ENCODE peak calls at places on chromosomes 11 and 22, in six cellular contexts. H is cardiac muscle cell; Y is cardiac fibroblast; Q is fibroblast of the aortic adventitia; C is CD8-positive, alpha-beta T cell; E is choroid plexus epithelial cell. B is an unnamed sample.
A peak's percentile ranks its signal among the peaks of the same experiment; 100 is the strongest.

GRCh38 chr11:92546089-92546488 is 321.5 kb downstream of the FAT3 start:
- DNase-seq in E (no peak), H (no peak), C (no peak), Y (no peak), Q (no peak), B (no peak)

GRCh38 chr11:8333431-8334401 is 70.0 kb upstream of the LMO1 start:
- DNase-seq in H (no peak), E (peak; percentile 10), C (no peak), Q (no peak), Y (no peak), B (no peak)

GRCh38 chr22:19708323-19709011 is 5.8 kb upstream of the SEPTIN5 start:
- DNase-seq in Q (no peak), E (no peak), H (no peak), C (no peak), Y (no peak), B (no peak)

GRCh38 chr22:50506611-50507420 is 686 bp downstream of the LMF2 start:
- DNase-seq in Y (no peak), E (no peak), H (no peak), C (no peak), Q (no peak), B (no peak)

GRCh38 chr11:2929880-2930704 is 872 bp upstream of the PHLDA2 start:
- DNase-seq in E (peak; percentile 61), Y (peak; percentile 53), C (no peak), Q (peak; percentile 25), H (peak; percentile 33), B (peak; percentile 60)

GRCh38 chr22:44111562-44112155 is 69.1 kb upstream of the PARVG start:
- DNase-seq in E (no peak), Y (no peak), H (no peak), Q (no peak), C (no peak), B (no peak)

GRCh38 chr11:12680246-12680939 is 6.2 kb downstream of the TEAD1 start:
- DNase-seq in H (peak; percentile 95), C (no peak), Q (peak; percentile 94), E (peak; percentile 96), Y (peak; percentile 96), B (no peak)

GRCh38 chr11:85123752-85124231 is 503.4 kb downstream of the DLG2 start:
- DNase-seq in C (no peak), H (no peak), Q (no peak), E (no peak), Y (no peak), B (no peak)

GRCh38 chr11:64870176-64870892 is 8.1 kb downstream of the EHD1 start:
- DNase-seq in Q (peak; percentile 80), E (peak; percentile 74), C (no peak), H (peak; percentile 61), Y (peak; percentile 88), B (no peak)

GRCh38 chr11:67371549-67372231 is 1.7 kb downstream of the CLCF1 start:
- DNase-seq in H (peak; percentile 61), C (no peak), Q (peak; percentile 60), E (peak; percentile 62), Y (peak; percentile 67), B (no peak)

GRCh38 chr22:35894937-35895708 is 133.5 kb downstream of the RBFOX2 start:
- DNase-seq in C (no peak), Y (peak; percentile 84), E (peak; percentile 85), Q (peak; percentile 91), H (peak; percentile 88), B (no peak)

GRCh38 chr22:41286639-41287091 is 678 bp upstream of the RANGAP1 start:
- DNase-seq in Y (peak; percentile 48), H (peak; percentile 33), E (no peak), Q (peak; percentile 45), C (no peak), B (no peak)

GRCh38 chr22:19526702-19527111 is 2.5 kb upstream of the CLDN5 start:
- DNase-seq in Y (no peak), Q (no peak), H (no peak), E (no peak), C (no peak), B (no peak)

GRCh38 chr11:108486828-108487227 is 11.4 kb downstream of the POGLUT3 start:
- DNase-seq in Y (no peak), C (no peak), H (no peak), E (no peak), Q (no peak), B (no peak)

GRCh38 chr11:46437106-46437689 is 45.6 kb upstream of the CHRM4 start:
- DNase-seq in Q (peak; percentile 50), E (no peak), Y (no peak), H (no peak), C (no peak), B (no peak)

GRCh38 chr22:19891350-19892248 is 36.9 kb upstream of the GNB1L start:
- DNase-seq in Q (peak; percentile 52), H (peak; percentile 79), Y (peak; percentile 88), E (peak; percentile 85), C (peak; percentile 70), B (no peak)

GRCh38 chr11:108559904-108560303 is 33.7 kb downstream of the EXPH5 start:
- DNase-seq in C (no peak), H (peak; percentile 87), Q (peak; percentile 76), Y (peak; percentile 57), E (peak; percentile 87), B (no peak)

GRCh38 chr11:70825893-70826540 is 426.4 kb downstream of the SHANK2 start:
- DNase-seq in C (no peak), H (no peak), Y (no peak), E (no peak), Q (no peak), B (no peak)

GRCh38 chr11:120489799-120490198 is 21.7 kb upstream of the GRIK4 start:
- DNase-seq in E (no peak), H (no peak), Y (no peak), C (no peak), Q (no peak), B (no peak)

GRCh38 chr11:17014774-17015638 is 792 bp upstream of the PLEKHA7 start:
- DNase-seq in H (peak; percentile 21), Q (peak; percentile 1), Y (peak; percentile 85), E (peak; percentile 34), C (no peak), B (no peak)

GRCh38 chr11:13105237-13105844 is 96.2 kb downstream of the RASSF10 start:
- DNase-seq in H (peak; percentile 24), E (no peak), Y (no peak), Q (peak; percentile 12), C (no peak), B (no peak)

GRCh38 chr11:73478737-73479347 is 102.6 kb downstream of the RELT start:
- DNase-seq in E (peak; percentile 57), C (no peak), Q (peak; percentile 62), Y (peak; percentile 61), H (peak; percentile 54), B (no peak)

GRCh38 chr11:131537196-131537595 is 166.8 kb downstream of the NTM start:
- DNase-seq in H (no peak), C (no peak), Y (no peak), Q (no peak), E (no peak), B (no peak)
- TF ChIP-seq CTCF in H (no peak), C (no peak), Y (no peak), Q (no peak), E (no peak), B (no peak)

DNA sequence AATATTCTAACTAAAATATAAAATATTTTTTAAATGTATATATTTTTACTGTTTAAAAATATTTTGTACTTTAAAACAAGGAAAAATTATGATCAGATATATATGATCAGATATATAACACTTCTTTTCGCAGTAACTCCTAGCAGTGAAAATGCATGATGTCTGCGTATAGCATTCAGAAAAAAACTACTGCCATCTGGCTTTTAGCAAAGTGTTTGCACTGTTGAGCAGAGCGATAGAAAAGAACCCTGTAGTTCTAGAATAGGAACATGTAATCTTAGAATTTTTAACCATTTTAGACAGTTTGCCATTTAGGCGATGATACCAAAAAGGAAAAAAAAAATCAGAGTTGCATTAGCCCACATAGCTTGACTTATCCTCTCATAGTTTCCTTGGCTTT is 370.4 kb upstream of the ANO3 start:
- DNase-seq in E (peak; percentile 22), H (no peak), Y (no peak), Q (no peak), C (no peak), B (no peak)
- TF ChIP-seq CTCF in E (peak; percentile 48), H (no peak), Y (no peak), Q (peak; percentile 7), C (no peak), B (no peak)

DNA sequence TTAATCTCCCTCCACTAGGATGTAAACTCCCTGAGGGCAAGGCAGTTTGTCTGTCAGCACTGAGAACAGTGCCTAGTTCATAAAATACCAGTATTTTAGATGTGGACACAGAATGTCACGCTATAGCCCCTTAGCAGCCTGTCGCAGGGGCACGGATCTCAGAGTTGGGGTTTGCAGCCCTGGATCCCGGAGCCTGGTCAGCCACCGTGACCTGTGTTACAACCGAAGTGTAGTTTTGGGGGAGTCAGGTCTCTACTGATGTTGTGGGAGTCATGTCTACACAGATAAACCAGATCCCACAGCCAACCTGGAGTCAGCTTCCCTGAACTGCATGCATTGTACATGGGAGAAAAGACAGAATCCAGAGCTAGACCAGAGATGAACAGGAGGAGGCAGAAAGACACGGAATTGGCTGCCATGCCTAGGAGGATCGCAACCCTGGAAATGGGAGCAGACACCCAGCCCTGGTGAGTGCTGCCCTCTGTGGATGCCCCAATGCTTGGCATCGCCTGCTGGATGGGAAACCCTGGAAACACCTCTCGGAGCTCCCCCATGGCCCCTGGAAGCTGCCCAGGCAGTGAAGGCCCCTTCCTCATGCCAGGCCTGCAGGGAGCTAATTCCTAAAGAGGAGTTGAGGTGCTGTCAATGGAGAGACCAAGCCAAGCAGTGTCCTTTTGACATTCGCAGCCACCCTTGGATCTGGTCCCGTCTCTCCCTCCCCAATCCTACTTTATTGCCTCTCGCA is 851.3 kb downstream of the TBC1D22A start:
- DNase-seq in E (no peak), H (no peak), C (no peak), Q (no peak), Y (no peak), B (no peak)
- TF ChIP-seq CTCF in E (no peak), H (no peak), C (no peak), Q (no peak), Y (no peak), B (no peak)

DNA sequence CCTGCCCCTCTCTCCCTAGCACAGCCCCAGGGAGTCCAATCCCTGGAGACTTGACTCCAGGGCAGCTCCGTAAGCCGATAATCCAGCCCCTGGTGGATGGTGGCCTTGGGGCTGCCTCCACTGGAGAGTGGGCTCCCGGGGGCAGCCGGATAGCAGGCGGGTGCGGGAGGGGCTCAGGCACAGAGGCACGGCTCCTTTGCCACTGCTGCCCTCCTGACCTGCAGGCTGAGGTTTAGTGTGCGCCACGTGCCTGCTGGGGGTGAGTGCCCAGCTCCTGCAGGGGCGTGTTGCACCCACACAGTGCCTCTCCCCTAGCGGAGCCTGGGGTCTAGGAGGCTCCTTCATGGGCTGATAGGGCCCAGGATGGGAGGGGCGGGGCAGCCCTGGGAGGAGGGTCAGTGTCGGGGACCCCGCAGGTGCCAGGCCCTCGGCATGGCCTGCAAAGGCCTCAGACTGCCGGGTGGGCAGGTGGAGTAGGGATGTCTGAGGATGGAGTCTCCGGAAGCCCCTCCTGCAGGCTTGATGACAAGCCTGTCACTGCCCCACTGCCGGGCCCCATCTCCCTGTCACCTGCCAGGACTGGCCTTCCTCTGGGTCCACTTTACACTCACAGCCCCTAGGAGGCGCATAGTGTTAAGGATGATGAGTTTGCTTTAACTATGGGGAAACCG is 5.6 kb downstream of the DUSP8 start:
- DNase-seq in H (no peak), C (no peak), E (no peak), Q (no peak), Y (no peak), B (no peak)
- TF ChIP-seq CTCF in H (no peak), C (no peak), E (peak; percentile 22), Q (no peak), Y (no peak), B (no peak)